ENCODE peak calls at places on chromosomes 12 and 14, in four cellular contexts. W is HL-60, A is K562, X is GM12878. M is an unnamed sample.

GRCh38 chr14:33906968-33907367 is 43.9 kb downstream of the EGLN3 start:
- DNase-seq in W (no peak), A (no peak), X (no peak), M (no peak)

GRCh38 chr12:49161092-49161795 is 27.6 kb downstream of the TUBA1A start:
- DNase-seq in W (peak; percentile 51), A (no peak), X (no peak), M (no peak)

GRCh38 chr14:104155513-104155912 is 17.1 kb downstream of the KIF26A start:
- DNase-seq in W (no peak), A (peak; percentile 24), X (no peak), M (no peak)

GRCh38 chr12:46825526-46826414 is at the start of gene SLC38A4:
- DNase-seq in W (no peak), A (no peak), X (no peak), M (no peak)

GRCh38 chr12:101599311-101599710 is 4.5 kb downstream of the MYBPC1 start:
- DNase-seq in W (no peak), A (no peak), X (no peak), M (no peak)

GRCh38 chr12:19191563-19191962 is 62.0 kb downstream of the PLEKHA5 start:
- DNase-seq in W (no peak), A (no peak), X (no peak), M (no peak)

GRCh38 chr12:40502322-40502721 is 189.9 kb upstream of the CNTN1 start:
- DNase-seq in W (peak; percentile 58), A (no peak), X (no peak), M (no peak)

GRCh38 chr14:64725360-64725815 is 21.2 kb downstream of the PLEKHG3 start:
- DNase-seq in W (no peak), A (no peak), X (no peak), M (no peak)

GRCh38 chr12:65707051-65707450 is 117.2 kb upstream of the HMGA2 start:
- DNase-seq in W (no peak), A (no peak), X (no peak), M (no peak)

GRCh38 chr12:31023271-31023724 is 50.4 kb upstream of the DDX11 start:
- DNase-seq in W (no peak), A (no peak), X (no peak), M (no peak)

GRCh38 chr12:25769076-25769945 is 189.2 kb upstream of the RASSF8 start:
- DNase-seq in W (no peak), A (no peak), X (no peak), M (no peak)

GRCh38 chr12:4518106-4518728 is 20.5 kb upstream of the RAD51AP1 start:
- DNase-seq in W (no peak), A (no peak), X (no peak), M (no peak)

GRCh38 chr12:95473440-95473946 is 459 bp upstream of the METAP2 start:
- DNase-seq in W (peak; percentile 28), A (peak; percentile 28), X (peak; percentile 13), M (peak; percentile 13)
- TF ChIP-seq SPI1 in W (peak; percentile 19), A (no peak), X (peak; percentile 7), M (peak; percentile 8)

DNA sequence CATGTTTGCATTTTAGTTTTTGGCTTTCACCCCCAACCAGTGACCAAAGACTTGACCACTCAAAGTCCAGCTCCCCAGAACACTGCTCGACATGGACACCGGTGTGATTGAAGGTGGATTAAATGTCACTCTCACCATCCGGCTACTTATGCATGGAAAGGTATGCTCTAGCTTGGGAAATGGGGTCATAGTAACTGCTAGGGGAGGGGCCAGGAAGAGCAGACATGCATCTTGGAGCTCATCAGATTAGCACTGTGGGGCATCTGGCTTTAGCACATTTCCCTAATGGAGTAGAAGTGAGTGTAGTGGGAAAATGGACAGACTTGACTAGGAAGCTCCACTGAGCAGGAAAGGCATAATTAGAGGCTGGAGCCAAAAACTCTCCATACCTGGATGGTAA is 2.8 kb downstream of the PCBP2 start:
- DNase-seq in W (no peak), A (no peak), X (no peak), M (no peak)
- TF ChIP-seq SPI1 in W (no peak), A (no peak), X (no peak), M (no peak)

DNA sequence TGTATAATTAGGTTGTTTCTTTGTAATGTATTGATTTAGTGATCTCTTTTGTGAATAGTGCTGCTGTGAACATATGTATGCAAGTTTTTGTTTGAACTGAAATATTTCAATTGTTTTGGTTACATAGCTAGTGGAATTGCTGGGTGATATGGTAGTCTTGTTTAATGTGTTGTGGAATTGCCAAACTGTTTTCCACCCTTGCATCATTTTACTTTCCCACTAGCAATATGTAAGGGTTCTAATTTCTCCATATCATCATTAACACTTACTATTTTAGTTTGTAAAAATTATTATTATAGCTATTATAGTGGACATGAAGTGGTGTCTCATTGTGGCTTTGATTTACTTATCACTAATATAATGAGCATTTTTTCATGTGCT is 5.9 kb downstream of the G2E3 start:
- DNase-seq in W (no peak), A (no peak), X (no peak), M (no peak)
- TF ChIP-seq SPI1 in W (no peak), A (no peak), X (no peak), M (no peak)

GRCh38 chr12:115828151-115828550 is 449.3 kb downstream of the MED13L start:
- DNase-seq in W (no peak), A (no peak), X (no peak), M (no peak)
- TF ChIP-seq SPI1 in W (no peak), A (no peak), X (no peak), M (no peak)

GRCh38 chr14:69091695-69092094 is 61.2 kb downstream of the DCAF5 start:
- DNase-seq in W (no peak), A (no peak), X (no peak), M (no peak)
- TF ChIP-seq SPI1 in W (no peak), A (no peak), X (no peak), M (no peak)

GRCh38 chr12:44930972-44931600 is 55.0 kb upstream of the NELL2 start:
- DNase-seq in W (no peak), A (peak; percentile 27), X (no peak), M (no peak)
- TF ChIP-seq SPI1 in W (no peak), A (no peak), X (no peak), M (no peak)

M was measured in GM12891.